ENCODE peak calls at places on chromosomes 3 and 15, in seven cellular contexts. F is cardiac muscle cell, J is prostate gland, U is breast epithelium, K is BJ, M is cardiac fibroblast, Y is aorta. R is an unnamed sample.

GRCh38 chr3:17505856-17506255 is 236.6 kb downstream of the TBC1D5 start:
- DNase-seq in F (no peak), J (no peak), U (no peak), K (no peak), M (peak; percentile 44), Y (no peak), R (no peak)

GRCh38 chr3:65575376-65575840 is 463.3 kb downstream of the MAGI1 start:
- DNase-seq in F (no peak), J (no peak), U (no peak), K (peak; percentile 40), M (peak; percentile 55), Y (no peak), R (peak; percentile 33)

GRCh38 chr3:25662921-25663320 is 1.8 kb downstream of the TOP2B start:
- DNase-seq in F (no peak), J (no peak), U (no peak), K (no peak), M (no peak), Y (no peak), R (no peak)

GRCh38 chr15:90519688-90520087 is 10.0 kb upstream of the CRTC3 start:
- DNase-seq in F (no peak), J (no peak), U (no peak), K (no peak), M (no peak), Y (no peak), R (no peak)

GRCh38 chr3:119589087-119589773 is 8.5 kb upstream of the PLA1A start:
- DNase-seq in F (no peak), J (no peak), U (no peak), K (no peak), M (no peak), Y (no peak), R (no peak)

GRCh38 chr3:71724584-71725278 is 471 bp downstream of the EIF4E3 start:
- DNase-seq in F (peak; percentile 67), J (peak; percentile 7), U (no peak), K (no peak), M (no peak), Y (peak; percentile 83), R (no peak)

GRCh38 chr3:96000963-96001362 is 813.4 kb upstream of the EPHA6 start:
- DNase-seq in F (no peak), J (no peak), U (no peak), K (no peak), M (no peak), Y (no peak), R (no peak)

GRCh38 chr15:51191072-51191665 is 96.5 kb upstream of the TNFAIP8L3 start:
- DNase-seq in F (peak; percentile 30), J (no peak), U (no peak), K (no peak), M (no peak), Y (no peak), R (no peak)

GRCh38 chr3:72273615-72274014 is 488.7 kb upstream of the PROK2 start:
- DNase-seq in F (peak; percentile 54), J (no peak), U (no peak), K (peak; percentile 74), M (peak; percentile 78), Y (no peak), R (no peak)

GRCh38 chr3:17552351-17552750 is 190.1 kb downstream of the TBC1D5 start:
- DNase-seq in F (no peak), J (no peak), U (no peak), K (no peak), M (no peak), Y (no peak), R (no peak)

GRCh38 chr15:62566248-62566647 is 401.2 kb upstream of the C2CD4B start:
- DNase-seq in F (no peak), J (no peak), U (no peak), K (no peak), M (peak; percentile 33), Y (no peak), R (no peak)

GRCh38 chr15:73989001-73989798 is 2.9 kb downstream of the STOML1 start:
- DNase-seq in F (no peak), J (no peak), U (peak; percentile 6), K (no peak), M (peak; percentile 79), Y (peak; percentile 65), R (peak; percentile 54)

GRCh38 chr15:101539492-101539891 is 50.0 kb upstream of the PCSK6 start:
- DNase-seq in F (no peak), J (no peak), U (no peak), K (no peak), M (no peak), Y (no peak), R (no peak)

GRCh38 chr3:129211772-129212171 is 28.1 kb upstream of the CNBP start:
- DNase-seq in F (no peak), J (no peak), U (peak; percentile 26), K (no peak), M (peak; percentile 87), Y (peak; percentile 86), R (no peak)

GRCh38 chr3:65534825-65535224 is 503.9 kb downstream of the MAGI1 start:
- DNase-seq in F (no peak), J (no peak), U (no peak), K (no peak), M (no peak), Y (no peak), R (no peak)

GRCh38 chr3:141094851-141095545 is 43.9 kb downstream of the SPSB4 start:
- DNase-seq in F (no peak), J (no peak), U (peak; percentile 27), K (no peak), M (peak; percentile 63), Y (peak; percentile 94), R (no peak)

GRCh38 chr3:58116161-58116955 is 94.4 kb downstream of the DNASE1L3 start:
- DNase-seq in F (no peak), J (no peak), U (no peak), K (no peak), M (no peak), Y (no peak), R (no peak)

DNA sequence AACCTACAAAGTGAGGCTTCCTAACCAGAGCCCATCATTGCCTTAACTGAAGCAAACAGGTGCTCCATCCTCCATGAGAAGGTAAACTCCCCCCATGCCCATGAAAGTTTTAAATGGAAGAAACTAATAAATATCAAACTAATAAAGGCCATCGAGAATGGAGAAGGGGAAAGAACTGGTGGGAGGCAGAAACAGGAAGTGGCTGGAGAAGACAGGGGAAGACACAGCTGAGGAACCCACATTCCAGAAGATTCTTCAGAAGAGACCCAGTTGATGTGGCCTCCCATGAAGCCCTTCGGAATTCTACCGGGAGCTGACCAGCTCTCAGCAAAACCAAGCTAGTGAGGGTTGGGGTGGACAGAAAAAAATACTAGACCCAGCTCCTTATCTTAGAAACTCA is 41.7 kb downstream of the SH3BP5 start:
- DNase-seq in F (no peak), J (no peak), U (no peak), K (no peak), M (no peak), Y (no peak), R (no peak)
- H3K4me3 ChIP-seq in F (no peak overlapping the region), J (no peak overlapping the region), U (no peak overlapping the region), K (no peak overlapping the region), M (no peak overlapping the region), Y (no peak overlapping the region), R (no peak overlapping the region)

DNA sequence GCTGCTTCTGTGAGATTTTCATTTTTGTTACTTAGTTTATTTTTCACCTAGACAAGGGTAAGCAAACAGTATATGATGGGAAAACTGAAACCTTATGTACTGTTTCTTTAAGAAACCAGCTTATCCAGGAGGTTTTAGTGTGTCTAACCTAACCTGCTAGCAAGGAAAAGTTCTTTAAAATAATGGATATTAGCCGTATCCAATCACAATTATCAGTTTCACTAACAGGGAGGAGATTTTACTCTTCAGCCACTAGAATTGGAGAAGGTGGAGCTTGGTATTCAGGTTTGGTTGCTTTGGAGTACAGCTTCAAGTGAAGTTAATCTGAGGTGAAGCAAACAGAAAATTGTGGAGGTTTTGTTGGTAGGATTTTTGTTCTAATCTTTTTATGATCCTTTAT is 12.8 kb downstream of the ZFAND6 start:
- DNase-seq in F (peak; percentile 85), J (peak; percentile 52), U (no peak), K (peak; percentile 96), M (peak; percentile 94), Y (no peak), R (peak; percentile 87)
- H3K4me3 ChIP-seq in F (peak overlapping the region; percentile 57), J (no peak overlapping the region), U (peak overlapping the region; percentile 33), K (peak overlapping the region; percentile 55), M (peak overlapping the region; percentile 41), Y (no peak overlapping the region), R (peak overlapping the region; percentile 47)

GRCh38 chr3:21750291-21750690 is 719 bp downstream of the ZNF385D start:
- DNase-seq in F (no peak), J (no peak), U (no peak), K (no peak), M (peak; percentile 25), Y (no peak), R (no peak)
- H3K4me3 ChIP-seq in F (peak overlapping the region; percentile 61), J (peak overlapping the region; percentile 15), U (peak overlapping the region; percentile 47), K (peak overlapping the region; percentile 46), M (peak overlapping the region; percentile 51), Y (peak overlapping the region; percentile 100), R (peak overlapping the region; percentile 35)

GRCh38 chr3:51802091-51802720 is 23.2 kb upstream of the IQCF6 start:
- DNase-seq in F (peak; percentile 9), J (no peak), U (no peak), K (no peak), M (no peak), Y (no peak), R (no peak)
- H3K4me3 ChIP-seq in F (no peak overlapping the region), J (no peak overlapping the region), U (no peak overlapping the region), K (no peak overlapping the region), M (no peak overlapping the region), Y (no peak overlapping the region), R (no peak overlapping the region)

DNA sequence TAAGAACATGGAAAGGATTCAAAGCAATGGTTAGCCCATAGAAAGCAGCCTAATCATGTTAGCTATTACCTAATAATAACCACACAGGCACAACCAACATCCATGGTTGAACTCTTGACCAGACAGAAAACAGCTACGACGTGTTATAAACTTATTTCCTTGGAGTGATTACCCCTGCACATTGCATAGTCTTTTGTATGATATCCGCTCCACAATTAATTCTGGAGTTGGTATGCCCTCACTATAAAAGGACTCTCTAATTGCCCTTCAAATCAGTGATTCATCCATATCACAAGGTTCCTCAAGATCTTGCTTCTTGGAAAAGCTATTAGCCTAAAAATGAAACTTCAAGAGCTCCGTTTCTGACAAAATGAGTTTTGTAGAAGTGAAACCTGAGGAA is 117.9 kb downstream of the SYNPR start:
- DNase-seq in F (no peak), J (no peak), U (no peak), K (no peak), M (no peak), Y (no peak), R (no peak)
- H3K4me3 ChIP-seq in F (no peak overlapping the region), J (no peak overlapping the region), U (no peak overlapping the region), K (no peak overlapping the region), M (no peak overlapping the region), Y (no peak overlapping the region), R (no peak overlapping the region)

DNA sequence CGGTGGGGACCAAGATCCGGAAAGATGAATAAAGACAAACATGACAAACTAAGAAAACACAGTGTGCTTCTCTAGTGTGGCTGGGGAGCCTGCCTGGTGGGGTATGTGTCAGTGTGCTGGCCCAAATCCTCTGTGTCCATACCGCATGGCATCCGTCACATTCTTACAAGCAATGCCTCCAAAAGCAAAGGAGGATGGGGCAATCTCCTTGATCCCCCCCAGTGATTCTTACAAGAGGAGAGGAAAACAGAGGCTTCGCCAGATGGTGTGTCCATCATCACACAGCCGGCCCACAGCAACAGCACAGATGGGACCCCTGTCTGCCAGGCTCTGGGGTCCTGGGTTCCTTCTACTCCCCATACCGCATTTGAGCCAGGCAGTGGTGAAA is 558 bp upstream of the IL17RC start:
- DNase-seq in F (no peak), J (no peak), U (no peak), K (no peak), M (peak; percentile 42), Y (peak; percentile 77), R (no peak)
- H3K4me3 ChIP-seq in F (peak overlapping the region; percentile 2), J (peak overlapping the region; percentile 51), U (peak overlapping the region; percentile 56), K (peak overlapping the region; percentile 57), M (peak overlapping the region; percentile 50), Y (peak overlapping the region; percentile 2), R (peak overlapping the region; percentile 56)